ENCODE peak calls at places on chromosomes 13 and 19, in ten cellular contexts. L is spleen, D is GM12891, H is uterus, K is heart left ventricle, B is tibial nerve, C is breast epithelium, S is IMR-90, I is H1, J is ovary. F is an unnamed sample.
A peak's percentile ranks its signal among the peaks of the same experiment; 100 is the strongest.

GRCh38 chr13:30696278-30697176 is 38.8 kb upstream of the ALOX5AP start:
- DNase-seq in I (no peak), B (no peak), L (peak; percentile 80), J (no peak), H (no peak), K (peak; percentile 55), C (no peak), S (peak; percentile 36), D (no peak), F (no peak)

GRCh38 chr19:558770-559439 is 13.5 kb upstream of the BSG start:
- DNase-seq in I (no peak), B (no peak), C (peak; percentile 79), K (peak; percentile 67), L (no peak), H (peak; percentile 62), J (peak; percentile 77), D (no peak), S (peak; percentile 14), F (no peak)

GRCh38 chr19:18274303-18274775 is at the start of gene IQCN:
- DNase-seq in I (no peak), S (no peak), D (no peak), L (no peak), J (peak; percentile 49), H (peak; percentile 58), K (no peak), C (no peak), B (no peak), F (no peak)

GRCh38 chr13:30078059-30078458 is 227.6 kb upstream of the UBL3 start:
- DNase-seq in D (no peak), I (peak; percentile 24), B (no peak), L (no peak), S (no peak), C (no peak), K (no peak), J (no peak), H (no peak), F (no peak)

GRCh38 chr13:93767917-93768422 is 541.4 kb downstream of the GPC6 start:
- DNase-seq in I (no peak), S (no peak), L (no peak), J (no peak), B (no peak), K (no peak), D (no peak), H (no peak), C (no peak), F (no peak)

GRCh38 chr19:38021356-38021755 is 114.3 kb downstream of the SIPA1L3 start:
- DNase-seq in L (no peak), H (no peak), C (no peak), J (no peak), K (no peak), B (no peak), D (no peak), I (no peak), S (peak; percentile 54), F (no peak)

GRCh38 chr19:42693760-42694350 is 46.4 kb downstream of the PSG3 start:
- DNase-seq in B (no peak), J (no peak), H (no peak), I (no peak), D (peak; percentile 17), C (no peak), S (peak; percentile 46), L (no peak), K (no peak), F (peak; percentile 68)

GRCh38 chr19:38869160-38869835 is 8.8 kb downstream of the RINL start:
- DNase-seq in B (no peak), J (no peak), L (peak; percentile 92), H (no peak), S (no peak), I (peak; percentile 67), C (no peak), D (no peak), K (no peak), F (no peak)

DNA sequence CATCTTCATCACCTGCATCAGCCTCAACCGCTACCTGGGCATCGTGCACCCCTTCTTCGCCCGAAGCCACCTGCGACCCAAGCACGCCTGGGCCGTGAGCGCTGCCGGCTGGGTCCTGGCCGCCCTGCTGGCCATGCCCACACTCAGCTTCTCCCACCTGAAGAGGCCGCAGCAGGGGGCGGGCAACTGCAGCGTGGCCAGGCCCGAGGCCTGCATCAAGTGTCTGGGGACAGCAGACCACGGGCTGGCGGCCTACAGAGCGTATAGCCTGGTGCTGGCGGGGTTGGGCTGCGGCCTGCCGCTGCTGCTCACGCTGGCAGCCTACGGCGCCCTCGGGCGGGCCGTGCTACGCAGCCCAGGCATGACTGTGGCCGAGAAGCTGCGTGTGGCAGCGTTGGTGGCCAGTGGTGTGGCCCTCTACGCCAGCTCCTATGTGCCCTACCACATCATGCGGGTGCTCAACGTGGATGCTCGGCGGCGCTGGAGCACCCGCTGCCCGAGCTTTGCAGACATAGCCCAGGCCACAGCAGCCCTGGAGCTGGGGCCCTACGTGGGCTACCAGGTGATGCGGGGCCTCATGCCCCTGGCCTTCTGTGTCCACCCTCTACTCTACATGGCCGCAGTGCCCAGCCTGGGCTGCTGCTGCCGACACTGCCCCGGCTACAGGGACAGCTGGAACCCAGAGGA is 2.6 kb downstream of the P2RY11 start:
- DNase-seq in L (peak; percentile 82), J (no peak), K (no peak), H (no peak), S (no peak), C (no peak), I (no peak), B (no peak), D (no peak), F (no peak)
- TF ChIP-seq POLR2A in L (no peak), J (no peak), K (no peak), H (no peak), S (no peak), C (no peak), I (peak; percentile 2), B (no peak), D (no peak), F (peak; percentile 20)

GRCh38 chr13:90415902-90416301 is 931.6 kb upstream of the MIR17HG start:
- DNase-seq in I (no peak), C (no peak), L (no peak), D (no peak), K (no peak), S (no peak), J (no peak), H (no peak), B (no peak), F (no peak)
- TF ChIP-seq POLR2A in I (no peak), C (no peak), L (no peak), D (no peak), K (no peak), S (no peak), J (no peak), H (no peak), B (no peak), F (no peak)

GRCh38 chr19:40755248-40755624 is 4.2 kb downstream of the SNRPA start:
- DNase-seq in C (no peak), J (no peak), D (no peak), H (no peak), S (no peak), K (no peak), B (no peak), I (no peak), L (no peak), F (no peak)

GRCh38 chr19:40759352-40759751 is 8.3 kb downstream of the SNRPA start:
- DNase-seq in L (no peak), D (no peak), K (no peak), C (no peak), I (no peak), B (no peak), H (no peak), J (no peak), S (no peak), F (no peak)

GRCh38 chr19:40754611-40755247 is 3.7 kb downstream of the SNRPA start:
- DNase-seq in H (no peak), C (no peak), D (no peak), S (peak; percentile 19), J (no peak), K (no peak), B (no peak), L (no peak), I (no peak), F (no peak)

GRCh38 chr19:40758491-40758890 is 7.5 kb downstream of the SNRPA start:
- DNase-seq in I (no peak), C (no peak), B (no peak), K (no peak), S (no peak), H (no peak), J (no peak), L (no peak), D (no peak), F (no peak)

GRCh38 chr19:40756502-40757110 is 5.6 kb downstream of the SNRPA start:
- DNase-seq in C (no peak), D (no peak), L (no peak), K (no peak), H (no peak), B (no peak), J (no peak), S (no peak), I (no peak), F (no peak)
- TF ChIP-seq POLR2A in C (no peak), D (peak; percentile 34), L (no peak), K (no peak), H (no peak), B (no peak), J (no peak), S (no peak), I (peak; percentile 24), F (no peak)

GRCh38 chr19:9995999-9996398 is 14.3 kb downstream of the COL5A3 start:
- DNase-seq in I (no peak), L (no peak), B (no peak), H (no peak), C (no peak), J (no peak), K (no peak), S (peak; percentile 23), D (no peak), F (no peak)

GRCh38 chr19:10001899-10002298 is 8.4 kb downstream of the COL5A3 start:
- DNase-seq in L (no peak), C (no peak), H (no peak), D (no peak), B (no peak), I (peak; percentile 82), J (peak; percentile 25), K (peak; percentile 73), S (no peak), F (no peak)

GRCh38 chr19:9996541-9996940 is 13.8 kb downstream of the COL5A3 start:
- DNase-seq in D (no peak), S (peak; percentile 62), L (no peak), J (no peak), K (no peak), B (no peak), C (no peak), H (no peak), I (no peak), F (no peak)

GRCh38 chr19:10003271-10003670 is 7.0 kb downstream of the COL5A3 start:
- DNase-seq in S (no peak), I (no peak), L (no peak), J (no peak), K (no peak), H (no peak), D (no peak), C (no peak), B (no peak), F (no peak)

DNA sequence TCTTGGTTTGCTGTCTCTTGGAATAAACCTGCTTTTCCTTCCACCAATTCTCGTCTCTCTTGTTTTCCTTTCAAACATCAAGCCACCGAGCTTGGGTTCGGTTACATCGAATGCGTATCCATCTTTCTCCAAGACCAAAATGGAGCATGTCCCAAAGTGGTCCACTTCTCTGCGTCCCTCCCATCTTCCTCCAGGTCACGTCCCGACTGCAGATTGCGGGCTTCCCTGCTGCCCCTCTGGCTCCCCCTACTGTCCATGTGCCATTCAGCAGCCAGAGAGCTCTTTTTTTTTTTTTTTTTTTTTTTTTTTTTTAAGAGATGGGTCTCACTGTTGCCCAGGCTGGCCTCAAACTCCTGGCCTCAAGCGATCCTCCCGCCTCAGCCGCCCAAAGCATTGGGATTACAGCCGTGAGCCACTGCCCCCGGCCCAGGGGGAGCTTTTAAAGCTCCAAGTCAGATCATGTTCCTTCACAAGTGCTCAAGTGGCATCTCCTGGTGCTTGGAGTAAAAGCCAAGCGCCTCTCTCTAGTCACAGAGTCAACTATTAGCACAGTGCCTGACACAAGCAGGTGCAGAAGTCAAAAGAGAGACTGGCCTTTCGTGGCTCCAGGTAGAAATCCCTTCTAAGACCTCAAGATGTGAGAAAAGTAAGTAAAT is 10.0 kb downstream of the COL5A3 start:
- DNase-seq in L (no peak), S (peak; percentile 70), B (peak; percentile 82), I (peak; percentile 87), J (peak; percentile 64), H (peak; percentile 76), C (no peak), D (peak; percentile 74), K (no peak), F (peak; percentile 78)
- TF ChIP-seq POLR2A in L (no peak), S (no peak), B (no peak), I (no peak), J (no peak), H (no peak), C (no peak), D (no peak), K (no peak), F (no peak)